ENCODE peak calls at places on chromosome 19, in four cellular contexts. R, C, P and J are unnamed samples. For H3K27me3, the result is how much of the 10 kb centered on the place peaks cover.

GRCh38 chr19:34041922-34042521 is 130.3 kb upstream of the LSM14A start:
- DNase-seq in P (peak), R (no peak), C (peak), J (peak)

GRCh38 chr19:45076029-45076850 is at the start of gene ZNF296:
- DNase-seq in P (peak), R (no peak), C (peak), J (peak)

GRCh38 chr19:46898731-46899130 is 37.9 kb downstream of the ARHGAP35 start:
- DNase-seq in C (no peak), P (no peak), R (no peak), J (no peak)

GRCh38 chr19:53771133-53771532 is 53.0 kb downstream of the NLRP12 start:
- DNase-seq in R (no peak), P (no peak), C (no peak), J (no peak)

GRCh38 chr19:38653028-38653571 is 5.7 kb downstream of the ACTN4 start:
- DNase-seq in C (no peak), P (peak), R (no peak), J (no peak)

GRCh38 chr19:46480409-46480808 is 9.0 kb upstream of the PNMA8A start:
- DNase-seq in R (no peak), P (no peak), C (no peak), J (no peak)

GRCh38 chr19:35743640-35744306 is 1.4 kb downstream of the U2AF1L4 start:
- DNase-seq in C (no peak), R (no peak), P (no peak), J (no peak)

GRCh38 chr19:19594371-19594770 is 24.1 kb downstream of the PBX4 start:
- DNase-seq in R (no peak), C (no peak), P (no peak), J (no peak)

DNA sequence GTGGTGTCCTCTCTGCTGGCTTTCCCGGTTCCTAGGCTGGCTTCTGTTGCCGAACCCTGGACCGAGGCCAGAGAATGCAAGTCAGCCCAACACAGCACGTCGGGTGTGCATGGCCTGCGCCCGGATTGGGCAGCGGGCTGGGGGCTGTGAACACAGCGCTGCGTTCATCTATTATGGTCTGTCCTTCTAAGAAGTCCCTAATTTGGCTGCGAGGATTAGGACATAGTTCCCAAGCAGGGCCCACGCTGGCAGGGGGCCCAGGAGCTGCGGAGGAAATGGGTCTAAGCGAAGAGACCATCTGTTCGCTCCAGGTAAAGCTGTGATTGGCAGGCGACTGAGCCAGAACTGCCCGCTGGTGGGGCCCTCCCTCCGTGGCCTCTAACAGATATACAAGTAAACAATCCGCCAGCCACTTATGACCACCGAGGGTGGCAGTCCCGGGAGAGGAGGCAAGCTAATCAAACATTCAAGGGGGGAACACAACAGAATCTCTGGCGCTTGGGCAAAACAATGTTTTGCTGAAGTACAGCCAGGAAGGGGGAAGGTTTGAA is 6.0 kb downstream of the SYCE2 start:
- DNase-seq in R (no peak), C (peak), P (peak), J (peak)
- TF ChIP-seq SUZ12 in R (no peak), C (no peak), P (no peak), J (no peak)

GRCh38 chr19:29048873-29049272 is 164.1 kb downstream of the UQCRFS1 start:
- DNase-seq in R (no peak), P (no peak), C (no peak), J (no peak)
- H3K27me3 ChIP-seq in R (under half), P (under half), C (under half), J (under half)

DNA sequence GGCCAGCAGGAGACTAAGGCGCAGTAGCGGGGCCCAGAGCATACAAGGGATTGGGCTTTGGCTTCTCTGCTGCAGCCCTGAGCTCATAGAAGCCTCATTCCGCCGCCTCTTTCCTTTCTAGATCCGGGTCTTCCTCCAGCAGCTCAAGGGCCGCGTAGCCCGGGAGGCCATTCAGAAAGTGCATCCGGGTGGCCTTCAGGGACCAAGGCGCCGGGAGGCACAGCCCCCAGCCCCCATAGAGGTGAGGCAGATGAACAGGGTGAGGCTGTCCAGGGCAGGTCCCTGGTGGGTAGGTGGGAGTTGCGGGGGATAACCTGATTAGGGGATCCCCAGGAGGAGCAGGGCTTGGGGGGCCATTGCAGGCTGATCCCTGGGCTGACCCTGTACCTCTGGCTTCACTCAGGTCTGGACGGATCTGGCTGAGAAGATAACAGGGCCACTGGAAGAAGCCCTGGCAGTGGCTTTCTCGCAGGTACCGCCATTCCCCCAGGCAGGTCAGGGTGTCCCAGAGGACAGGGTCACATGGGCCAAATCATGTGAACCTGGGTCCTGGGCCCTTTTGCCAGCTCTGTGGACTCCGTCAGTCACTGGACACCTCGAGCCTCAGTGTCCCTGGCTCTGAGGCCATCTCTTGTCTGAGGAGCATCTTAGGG is 1.3 kb downstream of the SNAPC2 start:
- DNase-seq in R (no peak), P (no peak), C (no peak), J (no peak)
- H3K9ac ChIP-seq in R (peak), P (peak), C (no peak), J (peak)

DNA sequence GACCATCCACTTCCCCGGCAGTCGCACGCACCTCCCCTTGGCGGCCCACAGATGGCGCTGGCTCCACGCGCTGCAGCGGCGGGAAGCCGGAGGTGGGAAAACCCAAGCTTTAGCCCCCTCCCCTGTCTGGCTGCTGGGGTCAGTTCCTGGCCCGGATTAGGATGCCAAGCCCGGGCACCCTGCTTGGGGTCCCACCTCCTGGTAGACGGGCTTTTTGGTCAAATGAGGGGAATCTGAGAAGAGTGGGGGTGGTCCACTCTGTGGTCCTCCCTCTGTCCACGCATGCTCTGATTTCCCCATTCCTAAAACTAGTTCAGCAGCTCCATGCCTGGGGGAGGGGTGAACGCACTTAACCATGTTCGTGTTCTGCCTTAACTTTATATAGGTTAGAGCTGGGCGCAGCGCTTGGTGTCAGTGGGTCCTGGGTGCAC is 8.1 kb upstream of the ADGRE2 start:
- DNase-seq in R (no peak), P (no peak), C (peak), J (peak)
- TF ChIP-seq SUZ12 in R (no peak), P (no peak), C (no peak), J (no peak)

GRCh38 chr19:1690570-1691307 is 38.3 kb upstream of the TCF3 start:
- DNase-seq in R (no peak), C (peak), P (no peak), J (peak)
- H3K27me3 ChIP-seq in R (under half), C (under half), P (half or more), J (under half)

DNA sequence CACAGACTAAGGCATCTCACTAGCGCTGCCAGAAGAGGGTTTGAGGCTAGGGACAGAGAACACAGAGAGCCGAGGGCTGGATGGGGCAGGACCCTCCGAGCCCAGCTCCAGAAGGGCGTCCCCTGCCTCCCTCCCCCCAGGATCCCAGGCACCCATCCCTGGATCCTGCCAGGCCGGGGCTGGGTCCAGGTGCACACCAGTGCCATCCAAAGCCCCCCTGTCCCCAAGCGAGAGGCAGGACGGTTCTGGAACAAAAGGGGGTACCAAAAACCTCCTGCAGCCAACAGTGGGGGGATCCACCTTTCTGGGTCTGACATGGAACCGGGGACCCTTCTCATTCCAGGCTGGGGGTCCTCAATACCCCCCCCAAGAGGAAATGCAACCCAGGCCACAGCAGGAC is 4.4 kb upstream of the REXO1 start:
- DNase-seq in C (no peak), P (no peak), R (no peak), J (no peak)
- H3K9ac ChIP-seq in C (no peak), P (no peak), R (no peak), J (peak)

GRCh38 chr19:55641376-55642152 is 762 bp downstream of the ZNF580 start:
- DNase-seq in R (no peak), P (no peak), C (no peak), J (no peak)
- TF ChIP-seq SUZ12 in R (no peak), P (no peak), C (no peak), J (no peak)

DNA sequence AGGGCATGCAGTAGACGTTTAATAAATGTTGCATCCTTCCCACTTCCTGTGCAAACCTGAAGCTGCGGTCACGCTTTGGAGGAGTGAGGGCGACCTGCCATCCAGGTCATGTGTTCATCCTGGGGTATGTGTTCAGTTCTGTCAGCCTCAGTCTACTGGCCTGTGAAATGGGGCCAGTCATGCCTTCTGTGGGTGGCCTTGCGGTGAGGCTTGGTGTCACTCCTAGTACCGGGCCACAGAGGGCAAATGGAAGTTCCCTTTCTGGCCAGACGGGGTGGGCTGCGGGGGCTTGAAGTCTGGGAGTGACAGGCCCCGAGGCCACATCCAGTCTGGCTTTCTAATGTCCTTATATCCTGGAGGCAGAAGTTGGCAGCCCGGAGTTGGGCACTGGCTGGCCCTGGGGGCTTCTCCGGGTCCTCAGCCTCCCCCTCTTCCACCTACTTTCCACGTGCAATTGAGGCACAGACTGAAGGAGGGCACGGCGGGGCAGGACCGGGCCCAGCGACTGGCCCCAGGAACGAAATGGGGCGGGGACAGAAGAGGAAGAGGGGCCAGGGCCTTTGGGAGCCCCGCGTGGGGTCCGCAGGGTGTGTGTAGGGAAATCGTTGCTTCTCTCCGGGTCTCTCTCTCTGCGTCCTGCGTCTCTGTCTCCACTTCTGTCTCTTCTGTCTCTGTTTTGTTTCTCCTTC is 11.1 kb downstream of the PDE4A start:
- DNase-seq in R (peak), P (no peak), C (peak), J (no peak)
- H3K27me3 ChIP-seq in R (under half), P (under half), C (under half), J (under half)

DNA sequence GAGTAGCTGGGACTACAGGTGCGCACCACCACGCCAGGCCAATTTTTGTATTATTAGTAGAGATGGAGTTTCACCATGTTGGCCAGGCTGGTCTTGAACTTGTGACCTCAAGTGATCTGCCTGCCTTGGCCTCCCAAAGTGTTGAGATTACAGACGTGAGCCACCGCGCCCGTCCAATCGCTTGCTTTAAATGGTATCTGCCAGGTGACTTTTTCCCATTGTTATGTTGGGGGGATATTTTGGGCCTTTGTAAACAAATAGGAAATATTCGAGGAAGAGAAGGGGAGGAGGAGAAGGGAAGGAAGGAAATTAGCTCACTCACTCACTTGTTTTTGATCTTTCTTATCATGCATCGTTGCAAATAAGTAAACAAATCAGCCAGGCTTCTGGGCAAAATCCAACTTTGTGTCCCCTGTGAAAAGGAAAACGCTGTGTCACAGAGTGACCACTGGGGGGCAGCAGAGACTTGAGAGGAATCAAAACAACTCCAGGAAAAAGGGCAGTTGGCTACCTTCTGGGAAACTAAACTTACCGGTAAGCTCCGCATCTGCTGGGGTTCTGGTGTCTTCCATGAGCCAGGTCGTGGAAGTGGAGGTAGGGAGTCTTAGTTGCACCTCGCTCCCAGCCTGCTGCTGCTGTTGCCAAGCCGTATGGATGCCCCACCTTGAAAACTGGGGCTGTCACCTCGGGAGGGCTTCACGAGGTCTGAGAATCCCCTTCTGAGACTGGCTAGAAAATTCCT is 9.3 kb upstream of the RANBP3 start:
- DNase-seq in P (peak), C (peak), R (peak), J (peak)
- H3K9ac ChIP-seq in P (peak), C (no peak), R (peak), J (no peak)